ENCODE peak calls at places on chromosomes 11 and 22, in nine cellular contexts. Y is transverse colon, I is fibroblast of lung, O is upper lobe of left lung, T is body of pancreas, B is thoracic aorta, J is RWPE1, G is neural progenitor cell, H is AG04450. K is an unnamed sample.

GRCh38 chr11:109864834-109865557 is 228.2 kb upstream of the ZC3H12C start:
- DNase-seq in H (peak; percentile 26), J (no peak), Y (no peak), B (no peak), O (no peak), T (no peak), I (peak; percentile 67), G (no peak), K (no peak)

GRCh38 chr11:128343134-128343514 is 244.2 kb downstream of the ETS1 start:
- DNase-seq in G (no peak), H (no peak), I (no peak), Y (no peak), T (no peak), B (no peak), J (no peak), O (no peak), K (no peak)

GRCh38 chr11:105372214-105372613 is 232.6 kb upstream of the CARD18 start:
- DNase-seq in H (no peak), I (no peak), J (no peak), B (no peak), O (no peak), G (no peak), Y (no peak), T (no peak), K (no peak)

GRCh38 chr22:45262931-45263789 is 21.6 kb upstream of the UPK3A start:
- DNase-seq in B (no peak), H (no peak), I (no peak), J (no peak), G (no peak), O (peak; percentile 77), Y (peak; percentile 52), T (peak; percentile 38), K (no peak)

GRCh38 chr11:12280199-12280837 is 97.1 kb upstream of the PARVA start:
- DNase-seq in J (no peak), G (peak; percentile 14), Y (no peak), I (no peak), B (no peak), O (no peak), T (no peak), H (no peak), K (no peak)

GRCh38 chr22:37633082-37633692 is 6.3 kb upstream of the SH3BP1 start:
- DNase-seq in I (no peak), J (no peak), H (no peak), Y (peak; percentile 54), B (no peak), G (no peak), O (no peak), T (no peak), K (no peak)

GRCh38 chr11:114159320-114159719 is 99.8 kb downstream of the ZBTB16 start:
- DNase-seq in T (peak; percentile 19), I (no peak), O (no peak), H (no peak), J (peak; percentile 53), G (no peak), Y (no peak), B (no peak), K (no peak)

GRCh38 chr11:76768091-76769047 is 14.8 kb upstream of the TSKU start:
- DNase-seq in Y (peak; percentile 66), O (no peak), J (no peak), B (no peak), G (no peak), H (no peak), T (peak; percentile 63), I (no peak), K (peak; percentile 59)

GRCh38 chr11:87454246-87454645 is 416.5 kb downstream of the TMEM135 start:
- DNase-seq in J (no peak), T (peak; percentile 67), I (no peak), Y (peak; percentile 59), B (no peak), O (no peak), G (no peak), H (no peak), K (no peak)

GRCh38 chr22:37672920-37673453 is 2.4 kb upstream of the LGALS1 start:
- DNase-seq in O (no peak), H (no peak), B (no peak), J (no peak), T (no peak), G (no peak), Y (peak; percentile 49), I (no peak), K (no peak)

GRCh38 chr22:45903355-45904149 is 73.4 kb downstream of the WNT7B start:
- DNase-seq in J (peak; percentile 51), Y (no peak), O (peak; percentile 87), H (peak; percentile 27), B (peak; percentile 28), I (peak; percentile 72), T (peak; percentile 69), G (no peak), K (no peak)

GRCh38 chr11:3989251-3989650 is 105.3 kb upstream of the RRM1 start:
- DNase-seq in T (peak; percentile 8), Y (no peak), G (peak; percentile 33), O (peak; percentile 65), B (no peak), I (peak; percentile 20), J (no peak), H (no peak), K (no peak)

GRCh38 chr11:6027501-6027900 is 3.1 kb downstream of the OR56A1 start:
- DNase-seq in O (no peak), B (no peak), I (no peak), Y (no peak), G (no peak), J (no peak), T (no peak), H (no peak), K (no peak)

GRCh38 chr22:35914665-35915476 is 113.8 kb downstream of the RBFOX2 start:
- DNase-seq in J (peak; percentile 82), T (peak; percentile 81), I (peak; percentile 92), G (peak; percentile 94), Y (peak; percentile 68), O (no peak), B (peak; percentile 33), H (peak; percentile 75), K (no peak)

GRCh38 chr22:38984224-38984623 is 2.1 kb downstream of the APOBEC3B start:
- DNase-seq in B (no peak), J (no peak), T (no peak), O (no peak), H (no peak), I (no peak), G (no peak), Y (no peak), K (no peak)
- H3K27ac ChIP-seq in B (no peak overlapping the region), J (no peak overlapping the region), T (peak overlapping the region; percentile 84), O (peak overlapping the region; percentile 58), H (no peak overlapping the region), I (no peak overlapping the region), G (no peak overlapping the region), Y (peak overlapping the region; percentile 60), K (no peak overlapping the region)

DNA sequence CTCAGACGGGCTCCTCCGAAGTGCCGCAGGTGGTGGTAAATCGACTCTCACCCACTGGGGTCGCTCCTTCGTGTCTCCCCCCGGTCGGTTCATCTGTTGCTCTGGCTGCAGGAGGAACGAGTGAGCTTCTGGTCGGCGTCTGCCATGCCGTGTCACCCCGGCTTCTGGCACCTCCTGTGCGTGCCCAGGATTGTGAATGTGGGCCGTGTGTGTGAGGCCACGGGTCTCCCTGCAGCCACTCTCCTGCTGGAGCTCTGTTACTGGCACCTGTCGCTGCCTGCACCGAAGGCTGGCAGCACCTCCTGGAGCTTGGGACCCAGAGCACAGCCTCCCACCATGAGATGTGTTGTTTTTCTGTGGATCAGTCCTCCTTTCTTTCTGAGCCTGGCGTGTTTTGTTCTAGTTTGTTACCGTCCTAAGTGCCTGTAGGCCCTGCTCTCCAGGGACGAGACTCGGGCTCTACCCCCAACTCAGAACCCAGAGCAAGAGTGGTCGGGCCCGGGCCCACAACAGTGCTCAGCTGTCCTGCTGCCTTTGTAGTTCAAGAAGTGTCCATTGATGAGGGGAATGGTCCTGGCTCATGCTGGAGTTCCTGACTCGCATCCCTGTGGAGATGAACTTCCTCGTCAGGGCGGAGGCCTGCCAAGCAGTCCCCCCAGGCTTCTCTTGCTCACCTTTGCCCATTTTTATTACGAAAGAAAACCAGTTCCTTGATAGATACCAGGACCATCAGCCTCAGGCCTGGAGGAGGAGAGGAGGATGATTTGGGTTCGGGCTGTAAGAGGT is 66.6 kb downstream of the MED15 start:
- DNase-seq in O (no peak), I (no peak), H (no peak), J (no peak), Y (no peak), G (no peak), T (no peak), B (no peak), K (no peak)
- TF ChIP-seq CTCF in O (no peak), I (no peak), H (no peak), J (no peak), Y (no peak), G (no peak), T (no peak), B (no peak), K (no peak)

GRCh38 chr11:2529173-2529572 is 84.4 kb downstream of the KCNQ1 start:
- DNase-seq in Y (peak; percentile 3), G (no peak), B (no peak), J (no peak), H (no peak), O (no peak), T (peak; percentile 3), I (no peak), K (no peak)
- H3K27ac ChIP-seq in Y (no peak overlapping the region), G (no peak overlapping the region), B (no peak overlapping the region), J (no peak overlapping the region), H (no peak overlapping the region), O (no peak overlapping the region), T (no peak overlapping the region), I (no peak overlapping the region), K (no peak overlapping the region)

GRCh38 chr11:65871811-65872548 is 620 bp downstream of the EFEMP2 start:
- DNase-seq in Y (no peak), I (peak; percentile 41), J (no peak), B (no peak), G (peak; percentile 56), H (no peak), O (peak; percentile 88), T (no peak), K (peak; percentile 56)
- TF ChIP-seq CTCF in Y (no peak), I (peak; percentile 22), J (no peak), B (no peak), G (no peak), H (peak; percentile 39), O (no peak), T (no peak), K (no peak)

GRCh38 chr11:65585396-65586246 is 9.8 kb downstream of the EHBP1L1 start:
- DNase-seq in Y (no peak), H (no peak), T (no peak), G (no peak), I (no peak), O (peak; percentile 76), B (no peak), J (no peak), K (no peak)

GRCh38 chr11:65584102-65584501 is 8.2 kb downstream of the EHBP1L1 start:
- DNase-seq in O (no peak), B (no peak), I (no peak), G (no peak), H (no peak), J (no peak), Y (no peak), T (no peak), K (no peak)

GRCh38 chr11:65586676-65587075 is 8.9 kb downstream of the KCNK7 start:
- DNase-seq in J (no peak), I (peak; percentile 26), G (peak; percentile 82), O (no peak), Y (no peak), T (no peak), B (no peak), H (no peak), K (no peak)

GRCh38 chr11:65584723-65585171 is 8.9 kb downstream of the EHBP1L1 start:
- DNase-seq in T (peak; percentile 48), Y (no peak), H (no peak), G (peak; percentile 61), J (no peak), O (peak; percentile 83), I (no peak), B (no peak), K (no peak)

GRCh38 chr11:65586247-65586630 is 9.4 kb downstream of the KCNK7 start:
- DNase-seq in O (no peak), T (no peak), G (no peak), H (no peak), Y (no peak), J (no peak), I (no peak), B (no peak), K (no peak)
- H3K27ac ChIP-seq in O (no peak overlapping the region), T (no peak overlapping the region), G (no peak overlapping the region), H (peak overlapping the region; percentile 21), Y (peak overlapping the region; percentile 85), J (peak overlapping the region; percentile 68), I (no peak overlapping the region), B (peak overlapping the region; percentile 75), K (no peak overlapping the region)

K was measured in right lobe of liver.